ENCODE peak calls at places on chromosome 2, in eight cellular contexts. U is left ventricle myocardium inferior; N is thoracic aorta; L is lower lobe of right lung; I is colonic mucosa; C is CD8-positive, alpha-beta memory T cell; Z is IMR-90; K is right lobe of liver. T is an unnamed sample. For H3K4me1, the result is how much of the 10 kb centered on the place peaks cover.

GRCh38 chr2:74481961-74482800 is 617 bp downstream of the CCDC142 start:
- DNase-seq in U (no peak), N (no peak), L (no peak), I (no peak), C (no peak), Z (no peak), K (no peak), T (peak)

GRCh38 chr2:208350610-208351009 is 56.0 kb upstream of the PTH2R start:
- DNase-seq in U (no peak), N (no peak), L (no peak), I (no peak), C (no peak), Z (peak), K (no peak), T (no peak)

GRCh38 chr2:161954103-161954502 is 119.9 kb downstream of the DPP4 start:
- DNase-seq in U (no peak), N (no peak), L (no peak), I (no peak), C (peak), Z (no peak), K (no peak), T (no peak)

GRCh38 chr2:232459419-232460035 is 3.6 kb downstream of the ALPI start:
- DNase-seq in U (no peak), N (no peak), L (peak), I (no peak), C (no peak), Z (no peak), K (no peak), T (no peak)

GRCh38 chr2:157333304-157334047 is 7.9 kb upstream of the ERMN start:
- DNase-seq in U (no peak), N (no peak), L (no peak), I (no peak), C (no peak), Z (no peak), K (no peak), T (no peak)

GRCh38 chr2:96404446-96405373 is 69.1 kb downstream of the NCAPH start:
- DNase-seq in U (peak), N (no peak), L (peak), I (peak), C (no peak), Z (no peak), K (no peak), T (peak)

GRCh38 chr2:21754164-21754788 is 630.5 kb downstream of the TDRD15 start:
- DNase-seq in U (no peak), N (no peak), L (no peak), I (no peak), C (no peak), Z (no peak), K (no peak), T (no peak)

GRCh38 chr2:9249036-9249800 is 42.6 kb downstream of the ASAP2 start:
- DNase-seq in U (no peak), N (no peak), L (no peak), I (no peak), C (no peak), Z (peak), K (no peak), T (no peak)

GRCh38 chr2:96695602-96696001 is 44.3 kb downstream of the LMAN2L start:
- DNase-seq in U (no peak), N (no peak), L (no peak), I (no peak), C (no peak), Z (no peak), K (no peak), T (no peak)

GRCh38 chr2:68766378-68766845 is 31.8 kb downstream of the ARHGAP25 start:
- DNase-seq in U (peak), N (no peak), L (peak), I (peak), C (peak), Z (peak), K (peak), T (no peak)
- H3K4me3 ChIP-seq in U (no peak), N (no peak), L (peak), I (no peak), C (peak), Z (no peak), K (no peak), T (no peak)

GRCh38 chr2:28648147-28648546 is 103.5 kb upstream of the PPP1CB start:
- DNase-seq in U (no peak), N (no peak), L (no peak), I (no peak), C (no peak), Z (no peak), K (no peak), T (no peak)
- H3K4me1 ChIP-seq in U (under half), N (under half), L (under half), I (under half), C (under half), Z (under half), K (under half), T (under half)

GRCh38 chr2:146037334-146037870 is 1517.5 kb upstream of the ZEB2 start:
- DNase-seq in U (no peak), N (no peak), L (no peak), I (no peak), C (no peak), Z (peak), K (no peak), T (no peak)
- H3K27ac ChIP-seq in U (no peak), N (no peak), L (no peak), I (no peak), C (no peak), Z (no peak), K (no peak), T (no peak)

GRCh38 chr2:202378001-202378400 is 1.9 kb downstream of the BMPR2 start:
- DNase-seq in U (no peak), N (no peak), L (no peak), I (no peak), C (no peak), Z (no peak), K (no peak), T (no peak)

GRCh38 chr2:202378661-202379338 is 2.7 kb downstream of the BMPR2 start:
- DNase-seq in U (no peak), N (no peak), L (no peak), I (no peak), C (no peak), Z (no peak), K (no peak), T (no peak)

GRCh38 chr2:202377308-202377736 is 1.2 kb downstream of the BMPR2 start:
- DNase-seq in U (peak), N (no peak), L (peak), I (peak), C (peak), Z (peak), K (peak), T (peak)

GRCh38 chr2:202387608-202388342 is 11.6 kb downstream of the BMPR2 start:
- DNase-seq in U (no peak), N (no peak), L (no peak), I (no peak), C (no peak), Z (no peak), K (no peak), T (no peak)

DNA sequence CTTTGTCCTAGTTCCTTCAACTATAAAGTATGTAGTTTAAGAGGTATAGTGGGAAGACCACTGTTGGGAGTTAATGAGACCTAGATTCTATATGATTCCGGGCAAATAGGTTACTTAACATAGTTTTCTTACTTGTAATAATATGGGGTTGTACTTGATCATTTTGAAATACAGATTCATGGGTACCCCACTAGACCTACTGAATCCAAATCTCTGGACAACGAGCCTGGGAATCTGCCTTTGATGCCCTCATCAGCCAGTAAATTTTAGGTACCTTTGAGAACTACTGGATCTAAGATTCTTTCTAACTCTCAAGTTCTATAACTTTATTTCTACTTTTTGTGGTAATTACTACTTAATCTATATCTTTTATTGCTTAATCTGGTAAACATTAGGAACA is 6.6 kb downstream of the BMPR2 start:
- DNase-seq in U (no peak), N (no peak), L (no peak), I (no peak), C (no peak), Z (no peak), K (no peak), T (no peak)
- H3K4me3 ChIP-seq in U (no peak), N (peak), L (peak), I (no peak), C (no peak), Z (no peak), K (no peak), T (no peak)

GRCh38 chr2:119438128-119438656 is 6.5 kb downstream of the TMEM37 start:
- DNase-seq in U (no peak), N (no peak), L (no peak), I (no peak), C (no peak), Z (no peak), K (no peak), T (no peak)
- H3K4me1 ChIP-seq in U (under half), N (under half), L (under half), I (under half), C (under half), Z (under half), K (under half), T (half or more)

GRCh38 chr2:11498543-11499034 is 32.6 kb upstream of the E2F6 start:
- DNase-seq in U (peak), N (no peak), L (no peak), I (peak), C (no peak), Z (no peak), K (peak), T (peak)

GRCh38 chr2:11494310-11494709 is 28.3 kb upstream of the E2F6 start:
- DNase-seq in U (no peak), N (no peak), L (no peak), I (no peak), C (no peak), Z (no peak), K (no peak), T (no peak)

GRCh38 chr2:11498126-11498473 is 32.1 kb upstream of the E2F6 start:
- DNase-seq in U (no peak), N (no peak), L (no peak), I (no peak), C (no peak), Z (no peak), K (no peak), T (no peak)

GRCh38 chr2:11495844-11496271 is 29.9 kb upstream of the E2F6 start:
- DNase-seq in U (peak), N (no peak), L (no peak), I (no peak), C (no peak), Z (no peak), K (no peak), T (no peak)

DNA sequence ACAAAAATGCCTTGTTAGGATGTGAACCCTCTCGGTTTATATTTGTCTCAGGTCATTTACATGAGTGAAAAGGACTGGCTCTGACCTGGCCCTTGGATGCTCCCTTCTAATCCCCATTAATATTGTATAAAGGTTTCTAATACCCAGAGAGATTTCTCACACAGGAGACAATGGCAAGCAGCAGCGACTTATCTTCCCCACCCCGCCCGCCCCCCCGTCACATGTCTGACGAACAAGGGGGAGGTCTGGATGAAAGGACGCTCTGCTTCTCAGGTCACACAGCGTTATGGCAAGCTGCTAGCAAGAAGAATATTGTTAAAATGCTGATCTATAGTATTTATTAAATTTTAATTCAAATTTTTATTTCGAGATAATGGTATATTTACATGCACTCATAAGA is 30.4 kb upstream of the E2F6 start:
- DNase-seq in U (no peak), N (no peak), L (no peak), I (no peak), C (no peak), Z (no peak), K (no peak), T (no peak)
- H3K27ac ChIP-seq in U (peak), N (no peak), L (no peak), I (no peak), C (no peak), Z (no peak), K (no peak), T (no peak)

DNA sequence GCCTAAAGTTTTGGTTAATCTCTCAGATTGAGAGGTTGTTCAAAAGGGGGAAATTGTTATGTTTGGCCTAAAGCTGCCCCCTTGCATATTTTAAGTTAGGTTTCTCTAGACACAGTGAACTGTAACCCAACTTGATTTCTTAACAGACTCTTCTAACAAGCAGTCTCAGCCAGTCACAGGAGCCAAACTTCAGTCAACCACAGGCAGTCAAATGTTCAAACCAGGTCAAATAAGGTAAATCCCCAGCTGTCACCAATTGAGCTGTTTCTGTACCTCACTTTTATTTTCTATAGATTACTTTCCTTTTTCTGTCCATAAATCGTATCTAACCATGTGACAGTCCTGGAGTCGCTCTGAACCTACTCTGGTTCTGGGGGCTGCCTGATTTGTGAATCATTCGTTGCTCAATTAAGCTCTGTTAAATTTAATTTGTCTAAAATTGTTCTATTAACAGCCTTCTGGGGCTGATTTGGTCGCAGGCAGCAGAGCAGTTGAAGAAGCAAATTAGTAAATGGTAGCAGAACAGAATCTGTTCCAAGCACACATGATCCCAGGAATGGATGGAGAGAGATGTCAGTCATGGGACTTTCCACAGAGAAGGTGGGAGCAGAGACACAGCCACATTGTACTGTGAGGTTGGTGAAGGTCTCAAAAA is 16.4 kb upstream of the NFU1 start:
- DNase-seq in U (no peak), N (no peak), L (no peak), I (no peak), C (no peak), Z (no peak), K (no peak), T (no peak)
- H3K4me3 ChIP-seq in U (no peak), N (no peak), L (no peak), I (no peak), C (no peak), Z (no peak), K (no peak), T (no peak)